ENCODE peak calls at places on chromosomes 13 and 19, in seven cellular contexts. C is activated naive CD4-positive, alpha-beta T cell treated with anti-CD3 and anti-CD28 coated beads, Interleukin-2, amount 50 U/mL, for 72 hours; I is fibroblast of the aortic adventitia; Y is stimulated activated CD8-positive, alpha-beta memory T cell treated with anti-CD3 and anti-CD28 coated beads, Interleukin-4, amount 100 ng/mL, for 4 hours; W is astrocyte of the spinal cord; E is left cardiac atrium; X is C1 segment of cervical spinal cord. P is an unnamed sample.

GRCh38 chr13:26785845-26786630 is 25.5 kb upstream of the GPR12 start:
- DNase-seq in W (no peak), X (no peak), I (peak; percentile 2), Y (peak; percentile 7), E (peak; percentile 41), C (peak; percentile 40), P (no peak)

GRCh38 chr13:43132228-43132627 is 108.8 kb downstream of the DNAJC15 start:
- DNase-seq in X (no peak), C (no peak), E (no peak), Y (no peak), W (peak; percentile 53), I (peak; percentile 23), P (peak; percentile 11)

GRCh38 chr19:15161028-15161984 is 39.5 kb downstream of the NOTCH3 start:
- DNase-seq in Y (no peak), C (no peak), E (no peak), W (no peak), I (peak; percentile 49), X (no peak), P (no peak)

GRCh38 chr19:33938821-33939220 is 142.2 kb downstream of the KCTD15 start:
- DNase-seq in Y (no peak), E (no peak), I (no peak), C (no peak), X (no peak), W (no peak), P (no peak)

GRCh38 chr19:16588089-16588823 is 16.0 kb upstream of the SLC35E1 start:
- DNase-seq in Y (peak; percentile 35), E (no peak), X (peak; percentile 23), I (peak; percentile 42), W (peak; percentile 16), C (peak; percentile 58), P (peak; percentile 45)

GRCh38 chr19:55658846-55659459 is 4.1 kb downstream of the U2AF2 start:
- DNase-seq in W (no peak), C (no peak), I (no peak), X (no peak), E (no peak), Y (no peak), P (no peak)

GRCh38 chr13:33026489-33027152 is 10.4 kb downstream of the KL start:
- DNase-seq in C (no peak), E (peak; percentile 32), I (no peak), Y (no peak), X (no peak), W (no peak), P (no peak)

GRCh38 chr19:10916602-10917001 is 11.8 kb downstream of the YIPF2 start:
- DNase-seq in W (no peak), I (no peak), E (no peak), Y (no peak), C (no peak), X (no peak), P (no peak)

P was measured in hippocampal formation.